ENCODE peak calls at places on chromosome 5, in eight cellular contexts. Q is HCT116, I is IMR-90, W is Peyer's patch, N is gastrocnemius medialis, B is HepG2, M is breast epithelium, D is uterus. Z is an unnamed sample.

GRCh38 chr5:57853929-57854697 is 371.5 kb upstream of the ACTBL2 start:
- DNase-seq in Q (no peak), I (no peak), W (no peak), N (no peak), B (no peak), M (no peak), D (no peak), Z (no peak)

GRCh38 chr5:111961867-111962266 is 204.9 kb upstream of the NREP start:
- DNase-seq in Q (no peak), I (no peak), W (no peak), N (no peak), B (no peak), M (no peak), D (no peak), Z (peak)

GRCh38 chr5:76703707-76704106 is 12.2 kb upstream of the F2R start:
- DNase-seq in Q (no peak), I (peak), W (no peak), N (no peak), B (no peak), M (no peak), D (no peak), Z (no peak)

GRCh38 chr5:158039911-158040347 is 181.0 kb upstream of the CLINT1 start:
- DNase-seq in Q (no peak), I (no peak), W (no peak), N (no peak), B (no peak), M (no peak), D (no peak), Z (no peak)

GRCh38 chr5:15600035-15600434 is 100.1 kb downstream of the FBXL7 start:
- DNase-seq in Q (no peak), I (no peak), W (no peak), N (no peak), B (no peak), M (no peak), D (no peak), Z (no peak)

GRCh38 chr5:75690669-75691068 is 26.6 kb downstream of the POC5 start:
- DNase-seq in Q (no peak), I (peak), W (no peak), N (no peak), B (no peak), M (no peak), D (no peak), Z (no peak)

GRCh38 chr5:120631611-120632010 is 167.5 kb downstream of the PRR16 start:
- DNase-seq in Q (no peak), I (no peak), W (no peak), N (no peak), B (no peak), M (no peak), D (no peak), Z (no peak)

GRCh38 chr5:103369125-103370120 is 110.9 kb downstream of the MACIR start:
- DNase-seq in Q (no peak), I (no peak), W (no peak), N (no peak), B (no peak), M (no peak), D (no peak), Z (no peak)

GRCh38 chr5:149938791-149939358 is 5.7 kb downstream of the PDE6A start:
- DNase-seq in Q (no peak), I (peak), W (no peak), N (no peak), B (no peak), M (peak), D (no peak), Z (peak)

GRCh38 chr5:116778611-116779010 is 204.0 kb upstream of the SEMA6A start:
- DNase-seq in Q (no peak), I (no peak), W (no peak), N (no peak), B (no peak), M (no peak), D (no peak), Z (no peak)

GRCh38 chr5:74433255-74434123 is 207.0 kb downstream of the ENC1 start:
- DNase-seq in Q (no peak), I (peak), W (no peak), N (no peak), B (no peak), M (no peak), D (no peak), Z (peak)
- H3K4me3 ChIP-seq in Q (no peak), I (no peak), W (no peak), N (peak), B (no peak), M (no peak), D (no peak), Z (no peak)

GRCh38 chr5:95866431-95867063 is 44.0 kb upstream of the GLRX start:
- DNase-seq in Q (no peak), I (peak), W (no peak), N (no peak), B (no peak), M (no peak), D (no peak), Z (no peak)

GRCh38 chr5:95872333-95873268 is 50.1 kb upstream of the GLRX start:
- DNase-seq in Q (no peak), I (no peak), W (no peak), N (peak), B (no peak), M (no peak), D (no peak), Z (no peak)

GRCh38 chr5:95873351-95873750 is 50.8 kb upstream of the GLRX start:
- DNase-seq in Q (no peak), I (no peak), W (no peak), N (no peak), B (no peak), M (no peak), D (no peak), Z (no peak)

GRCh38 chr5:95871407-95871806 is 48.9 kb upstream of the GLRX start:
- DNase-seq in Q (no peak), I (no peak), W (no peak), N (no peak), B (no peak), M (no peak), D (no peak), Z (no peak)

GRCh38 chr5:95870105-95870672 is 47.7 kb upstream of the GLRX start:
- DNase-seq in Q (no peak), I (peak), W (no peak), N (no peak), B (peak), M (no peak), D (no peak), Z (peak)
- TF ChIP-seq POLR2A in Q (no peak), I (no peak), W (no peak), N (peak), B (no peak), M (no peak), D (no peak), Z (no peak)

GRCh38 chr5:163913548-163913947 is 408.1 kb downstream of the MAT2B start:
- DNase-seq in Q (no peak), I (peak), W (no peak), N (no peak), B (no peak), M (no peak), D (no peak), Z (peak)
- TF ChIP-seq CTCF in Q (no peak), I (no peak), W (no peak), N (no peak), B (no peak), M (no peak), D (no peak), Z (peak)

GRCh38 chr5:147558131-147558730 is 48.4 kb upstream of the DPYSL3 start:
- DNase-seq in Q (no peak), I (peak), W (no peak), N (no peak), B (no peak), M (no peak), D (no peak), Z (no peak)

GRCh38 chr5:147560982-147561381 is 51.1 kb upstream of the DPYSL3 start:
- DNase-seq in Q (no peak), I (no peak), W (no peak), N (no peak), B (no peak), M (peak), D (no peak), Z (no peak)

GRCh38 chr5:147558826-147559225 is 49.0 kb upstream of the DPYSL3 start:
- DNase-seq in Q (no peak), I (peak), W (no peak), N (peak), B (no peak), M (no peak), D (peak), Z (peak)

GRCh38 chr5:147561435-147561834 is 51.6 kb upstream of the DPYSL3 start:
- DNase-seq in Q (no peak), I (no peak), W (no peak), N (no peak), B (no peak), M (no peak), D (no peak), Z (no peak)

GRCh38 chr5:147559725-147560124 is 49.9 kb upstream of the DPYSL3 start:
- DNase-seq in Q (no peak), I (no peak), W (no peak), N (no peak), B (no peak), M (no peak), D (no peak), Z (no peak)
- H3K4me3 ChIP-seq in Q (no peak), I (no peak), W (no peak), N (no peak), B (no peak), M (no peak), D (no peak), Z (no peak)

DNA sequence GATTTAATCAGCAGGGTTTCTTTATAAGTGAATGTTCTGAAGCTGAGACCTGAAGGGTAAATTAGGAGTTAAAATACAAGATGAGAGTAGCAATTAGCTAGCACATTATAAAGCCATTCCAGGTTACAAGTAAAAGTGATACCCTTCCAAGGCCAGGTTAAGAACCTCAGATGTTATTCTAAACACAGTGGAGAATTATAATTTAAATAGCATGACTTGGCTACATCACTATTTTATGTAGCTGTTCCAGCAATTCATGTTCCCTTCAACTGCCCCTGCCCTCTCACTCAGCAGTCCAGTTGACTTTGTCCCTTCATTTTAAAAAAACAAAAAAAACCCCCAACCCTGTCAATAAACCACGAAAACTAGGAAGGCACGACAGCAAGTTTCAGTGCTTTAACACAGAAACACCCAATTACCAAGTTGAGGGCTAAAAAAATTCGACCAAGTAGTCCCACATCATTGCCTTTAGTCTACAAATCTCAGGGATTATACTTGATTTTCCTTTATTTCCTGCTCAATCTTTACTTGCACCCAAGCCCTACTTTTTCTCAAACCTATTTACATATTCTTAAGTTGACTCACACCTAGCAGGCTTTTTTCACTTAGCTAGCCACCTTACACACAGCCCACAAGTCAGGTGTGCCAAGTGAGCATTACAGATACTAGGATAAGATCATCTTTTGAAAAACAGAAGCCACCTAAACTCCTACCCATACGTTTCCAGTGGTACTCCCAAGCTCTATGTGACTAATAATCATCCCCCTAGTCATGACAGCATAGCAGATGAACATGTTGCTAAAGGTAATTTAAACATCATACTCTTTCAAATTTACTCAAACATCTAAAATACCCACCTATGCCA is 3.4 kb downstream of the RPL37 start:
- DNase-seq in Q (no peak), I (peak), W (no peak), N (no peak), B (no peak), M (no peak), D (no peak), Z (no peak)
- TF ChIP-seq POLR2A in Q (no peak), I (no peak), W (no peak), N (no peak), B (peak), M (no peak), D (no peak), Z (no peak)

DNA sequence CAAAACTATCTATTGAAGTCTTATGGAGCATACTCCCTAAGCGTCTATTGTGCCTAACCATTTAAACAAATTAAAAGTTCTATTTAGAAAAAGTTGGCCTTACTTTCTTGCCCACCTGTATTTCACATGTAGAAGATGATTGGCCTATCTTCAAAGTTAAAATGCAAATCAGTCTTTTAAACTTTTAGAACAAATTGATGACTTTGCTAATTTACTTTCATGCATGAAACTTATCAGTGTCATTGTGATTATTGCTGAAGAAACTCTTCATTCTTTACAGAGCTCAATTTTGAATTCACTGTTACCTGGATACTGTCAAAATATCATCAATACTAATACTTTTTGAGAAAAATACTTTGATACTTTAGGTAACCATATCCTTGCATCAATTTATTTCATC is 216.1 kb downstream of the COX7C start:
- DNase-seq in Q (no peak), I (no peak), W (no peak), N (no peak), B (no peak), M (no peak), D (no peak), Z (no peak)
- TF ChIP-seq CTCF in Q (no peak), I (no peak), W (no peak), N (no peak), B (no peak), M (no peak), D (no peak), Z (no peak)

GRCh38 chr5:77972545-77973252 is 196.6 kb upstream of the TBCA start:
- DNase-seq in Q (no peak), I (no peak), W (no peak), N (no peak), B (no peak), M (no peak), D (no peak), Z (no peak)
- H3K4me3 ChIP-seq in Q (no peak), I (peak), W (peak), N (peak), B (peak), M (peak), D (peak), Z (no peak)

Z was measured in NB4.